ENCODE peak calls at places on chromosome 2, in five cellular contexts. One of them, this sample, is unnamed.

GRCh38 chr2:217707116-217707742 is 295.6 kb downstream of the TNS1 start:
- DNase-seq in mammary epithelial cell: peak; percentile 92
- DNase-seq in cardiac fibroblast: peak; percentile 38
- DNase-seq in kidney: no peak
- DNase-seq in GM06990: no peak
- DNase-seq in this sample: no peak

GRCh38 chr2:82023710-82024109 is 1719.2 kb upstream of the LRRTM1 start:
- DNase-seq in mammary epithelial cell: no peak
- DNase-seq in cardiac fibroblast: no peak
- DNase-seq in kidney: no peak
- DNase-seq in GM06990: no peak
- DNase-seq in this sample: no peak

GRCh38 chr2:26615336-26616031 is 25.7 kb downstream of the CIB4 start:
- DNase-seq in mammary epithelial cell: no peak
- DNase-seq in cardiac fibroblast: no peak
- DNase-seq in kidney: no peak
- DNase-seq in GM06990: no peak
- DNase-seq in this sample: no peak

GRCh38 chr2:213151437-213152064 is at the start of gene IKZF2:
- DNase-seq in mammary epithelial cell: peak; percentile 85
- DNase-seq in cardiac fibroblast: peak; percentile 90
- DNase-seq in kidney: peak; percentile 92
- DNase-seq in GM06990: peak; percentile 99
- DNase-seq in this sample: peak; percentile 72

GRCh38 chr2:32627441-32627900 is 379 bp upstream of the TTC27 start:
- DNase-seq in mammary epithelial cell: peak; percentile 21
- DNase-seq in cardiac fibroblast: peak; percentile 65
- DNase-seq in kidney: peak; percentile 75
- DNase-seq in GM06990: no peak
- DNase-seq in this sample: no peak

GRCh38 chr2:169709970-169710369 is 15.7 kb downstream of the PHOSPHO2 start:
- DNase-seq in mammary epithelial cell: no peak
- DNase-seq in cardiac fibroblast: no peak
- DNase-seq in kidney: no peak
- DNase-seq in GM06990: no peak
- DNase-seq in this sample: no peak

GRCh38 chr2:129936334-129936934 is 43.0 kb upstream of the RAB6C start:
- DNase-seq in mammary epithelial cell: no peak
- DNase-seq in cardiac fibroblast: no peak
- DNase-seq in kidney: no peak
- DNase-seq in GM06990: no peak
- DNase-seq in this sample: no peak

GRCh38 chr2:54013996-54014395 is 43.2 kb upstream of the PSME4 start:
- DNase-seq in mammary epithelial cell: no peak
- DNase-seq in cardiac fibroblast: no peak
- DNase-seq in kidney: no peak
- DNase-seq in GM06990: no peak
- DNase-seq in this sample: no peak

GRCh38 chr2:85861180-85861579 is 27.6 kb downstream of the ST3GAL5 start:
- DNase-seq in mammary epithelial cell: no peak
- DNase-seq in cardiac fibroblast: no peak
- DNase-seq in kidney: no peak
- DNase-seq in GM06990: peak; percentile 55
- DNase-seq in this sample: no peak

GRCh38 chr2:180647206-180647605 is 333.2 kb upstream of the UBE2E3 start:
- DNase-seq in mammary epithelial cell: no peak
- DNase-seq in cardiac fibroblast: no peak
- DNase-seq in kidney: no peak
- DNase-seq in GM06990: no peak
- DNase-seq in this sample: no peak

GRCh38 chr2:102460467-102460866 is 12.6 kb upstream of the SLC9A4 start:
- DNase-seq in mammary epithelial cell: no peak
- DNase-seq in cardiac fibroblast: peak; percentile 10
- DNase-seq in kidney: no peak
- DNase-seq in GM06990: no peak
- DNase-seq in this sample: no peak

GRCh38 chr2:213455316-213456008 is 171.2 kb downstream of the SPAG16 start:
- DNase-seq in mammary epithelial cell: no peak
- DNase-seq in cardiac fibroblast: no peak
- DNase-seq in kidney: peak; percentile 44
- DNase-seq in GM06990: no peak
- DNase-seq in this sample: no peak

GRCh38 chr2:193963472-193964119 is 1693.4 kb upstream of the SLC39A10 start:
- DNase-seq in mammary epithelial cell: peak; percentile 37
- DNase-seq in cardiac fibroblast: peak; percentile 88
- DNase-seq in kidney: no peak
- DNase-seq in GM06990: no peak
- DNase-seq in this sample: no peak

GRCh38 chr2:236758406-236758805 is 188.8 kb downstream of the ACKR3 start:
- DNase-seq in mammary epithelial cell: no peak
- DNase-seq in cardiac fibroblast: no peak
- DNase-seq in kidney: no peak
- DNase-seq in GM06990: no peak
- DNase-seq in this sample: no peak

GRCh38 chr2:24494415-24494814 is 3.4 kb downstream of the NCOA1 start:
- DNase-seq in mammary epithelial cell: no peak
- DNase-seq in cardiac fibroblast: no peak
- DNase-seq in kidney: no peak
- DNase-seq in GM06990: no peak
- DNase-seq in this sample: no peak
- H3K4me3 ChIP-seq in mammary epithelial cell: no peak overlapping the region
- H3K4me3 ChIP-seq in cardiac fibroblast: no peak overlapping the region
- H3K4me3 ChIP-seq in kidney: no peak overlapping the region
- H3K4me3 ChIP-seq in GM06990: no peak overlapping the region
- H3K4me3 ChIP-seq in this sample: no peak overlapping the region

DNA sequence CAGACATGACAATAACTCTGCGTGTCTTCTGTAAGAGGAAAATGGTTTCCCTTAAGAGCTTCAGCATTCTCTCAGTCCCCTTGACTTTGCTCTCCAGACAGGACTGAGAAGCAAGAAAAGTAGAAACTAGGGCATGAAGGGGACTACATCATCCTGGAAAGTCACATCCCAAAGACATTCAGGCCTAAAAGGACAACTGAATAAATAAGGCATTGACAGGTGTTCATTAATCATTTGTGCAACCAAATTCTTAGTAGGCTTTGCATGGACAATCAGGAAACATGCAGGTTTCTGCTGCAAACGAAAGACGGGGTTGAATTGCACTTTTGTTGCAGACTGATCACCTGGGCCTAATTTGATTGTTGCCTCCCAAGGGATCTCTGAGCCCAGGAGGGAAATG is 1.2 kb upstream of the SGPP2 start:
- DNase-seq in mammary epithelial cell: no peak
- DNase-seq in cardiac fibroblast: no peak
- DNase-seq in kidney: no peak
- DNase-seq in GM06990: no peak
- DNase-seq in this sample: no peak
- H3K4me3 ChIP-seq in mammary epithelial cell: no peak overlapping the region
- H3K4me3 ChIP-seq in cardiac fibroblast: no peak overlapping the region
- H3K4me3 ChIP-seq in kidney: no peak overlapping the region
- H3K4me3 ChIP-seq in GM06990: peak overlapping the region; percentile 82
- H3K4me3 ChIP-seq in this sample: no peak overlapping the region

DNA sequence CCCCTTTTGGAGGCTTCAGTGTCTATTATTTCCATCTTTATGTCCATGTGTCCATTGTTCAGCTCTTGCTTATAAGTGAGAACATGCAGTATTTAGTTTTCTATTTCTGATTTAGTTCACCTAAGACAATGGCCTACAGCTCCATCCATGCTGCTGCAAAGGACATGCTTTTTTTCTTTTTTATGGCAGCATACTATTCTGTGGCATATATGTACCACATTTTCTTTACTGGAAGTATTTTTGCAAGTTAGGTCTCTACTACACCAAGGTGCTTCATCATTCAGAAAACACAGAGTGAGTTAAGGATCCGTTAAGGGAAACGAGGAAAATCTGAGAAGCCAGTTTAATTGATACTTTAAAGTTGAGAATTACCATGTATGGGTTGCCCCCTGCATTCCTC is 297.2 kb downstream of the CDCA7 start:
- DNase-seq in mammary epithelial cell: no peak
- DNase-seq in cardiac fibroblast: no peak
- DNase-seq in kidney: no peak
- DNase-seq in GM06990: no peak
- DNase-seq in this sample: no peak
- H3K4me3 ChIP-seq in mammary epithelial cell: no peak overlapping the region
- H3K4me3 ChIP-seq in cardiac fibroblast: no peak overlapping the region
- H3K4me3 ChIP-seq in kidney: no peak overlapping the region
- H3K4me3 ChIP-seq in GM06990: no peak overlapping the region
- H3K4me3 ChIP-seq in this sample: no peak overlapping the region

GRCh38 chr2:199772693-199772976 is 78.4 kb downstream of the FTCDNL1 start:
- DNase-seq in mammary epithelial cell: no peak
- DNase-seq in cardiac fibroblast: no peak
- DNase-seq in kidney: no peak
- DNase-seq in GM06990: no peak
- DNase-seq in this sample: no peak

GRCh38 chr2:199777315-199777714 is 73.7 kb downstream of the FTCDNL1 start:
- DNase-seq in mammary epithelial cell: no peak
- DNase-seq in cardiac fibroblast: no peak
- DNase-seq in kidney: no peak
- DNase-seq in GM06990: no peak
- DNase-seq in this sample: no peak

GRCh38 chr2:199778655-199779054 is 72.3 kb downstream of the FTCDNL1 start:
- DNase-seq in mammary epithelial cell: no peak
- DNase-seq in cardiac fibroblast: no peak
- DNase-seq in kidney: no peak
- DNase-seq in GM06990: no peak
- DNase-seq in this sample: no peak

GRCh38 chr2:199771948-199772692 is 78.9 kb downstream of the FTCDNL1 start:
- DNase-seq in mammary epithelial cell: peak; percentile 4
- DNase-seq in cardiac fibroblast: no peak
- DNase-seq in kidney: no peak
- DNase-seq in GM06990: no peak
- DNase-seq in this sample: no peak

GRCh38 chr2:199775297-199775696 is 75.7 kb downstream of the FTCDNL1 start:
- DNase-seq in mammary epithelial cell: no peak
- DNase-seq in cardiac fibroblast: peak; percentile 5
- DNase-seq in kidney: no peak
- DNase-seq in GM06990: no peak
- DNase-seq in this sample: no peak
- H3K4me3 ChIP-seq in mammary epithelial cell: no peak overlapping the region
- H3K4me3 ChIP-seq in cardiac fibroblast: no peak overlapping the region
- H3K4me3 ChIP-seq in kidney: no peak overlapping the region
- H3K4me3 ChIP-seq in GM06990: no peak overlapping the region
- H3K4me3 ChIP-seq in this sample: no peak overlapping the region

DNA sequence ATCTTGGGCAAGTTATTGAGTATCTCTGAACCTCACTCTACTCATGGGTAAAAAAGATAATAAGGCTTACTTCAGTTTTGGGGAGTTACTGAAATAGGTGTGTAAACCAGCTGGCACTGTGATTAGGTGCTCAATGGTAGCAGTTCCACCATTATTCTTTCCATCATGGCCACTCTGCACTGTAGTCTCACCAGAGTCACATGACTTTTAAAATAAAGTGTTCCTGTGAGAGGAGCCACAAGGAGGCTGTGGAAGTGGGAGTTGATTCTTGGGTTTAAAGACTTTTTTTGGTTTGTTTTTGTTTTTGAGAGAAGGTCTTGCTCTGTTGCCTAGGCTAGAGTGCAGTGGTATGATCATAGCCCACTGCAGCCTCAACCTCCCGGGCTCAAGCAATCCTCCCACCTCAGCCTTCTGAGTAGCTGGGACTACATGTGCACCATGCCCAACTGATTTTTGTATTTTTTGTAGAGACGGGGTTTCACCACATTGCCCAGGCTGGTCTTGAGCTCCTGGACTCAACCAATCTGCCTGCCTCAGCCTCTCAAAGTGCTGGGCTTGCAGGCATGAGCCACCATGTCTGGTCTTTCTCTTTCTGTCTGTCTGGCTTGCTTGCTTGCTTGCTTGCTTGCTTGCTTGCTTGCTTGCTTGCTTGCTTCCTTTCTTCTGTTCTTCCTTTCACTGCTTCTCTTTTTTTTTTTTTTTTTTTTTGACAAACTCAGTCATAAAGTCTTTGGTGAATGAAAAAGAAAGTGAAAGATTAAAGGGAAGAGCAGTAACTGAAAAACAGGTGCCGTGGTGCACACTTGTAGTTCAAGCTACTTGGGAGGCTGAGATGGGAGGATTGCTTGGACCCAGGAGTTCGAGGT is 21.2 kb upstream of the ACVR1 start:
- DNase-seq in mammary epithelial cell: no peak
- DNase-seq in cardiac fibroblast: no peak
- DNase-seq in kidney: no peak
- DNase-seq in GM06990: peak; percentile 31
- DNase-seq in this sample: peak; percentile 69
- H3K4me3 ChIP-seq in mammary epithelial cell: no peak overlapping the region
- H3K4me3 ChIP-seq in cardiac fibroblast: no peak overlapping the region
- H3K4me3 ChIP-seq in kidney: no peak overlapping the region
- H3K4me3 ChIP-seq in GM06990: no peak overlapping the region
- H3K4me3 ChIP-seq in this sample: no peak overlapping the region

DNA sequence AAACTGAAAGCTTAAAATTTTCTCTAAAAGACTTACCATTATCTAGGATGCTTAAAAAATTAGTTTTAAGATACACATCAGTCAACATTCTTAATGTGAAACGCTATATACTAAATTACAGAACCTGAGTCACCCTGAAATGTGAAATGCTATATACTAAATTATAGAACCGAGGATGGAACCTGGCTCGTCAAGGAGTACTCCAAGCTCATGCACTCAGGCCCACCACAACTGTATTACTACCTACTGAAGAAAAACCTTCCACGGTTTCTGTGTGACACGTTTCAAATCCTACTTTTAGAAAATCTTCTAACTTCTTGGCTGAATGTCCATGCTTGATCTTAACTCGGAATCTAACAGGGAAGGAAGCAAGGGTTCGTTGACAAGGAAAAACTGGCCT is 1.5 kb downstream of the PRKD3 start:
- DNase-seq in mammary epithelial cell: peak; percentile 23
- DNase-seq in cardiac fibroblast: peak; percentile 36
- DNase-seq in kidney: no peak
- DNase-seq in GM06990: no peak
- DNase-seq in this sample: no peak
- H3K4me3 ChIP-seq in mammary epithelial cell: peak overlapping the region; percentile 67
- H3K4me3 ChIP-seq in cardiac fibroblast: peak overlapping the region; percentile 67
- H3K4me3 ChIP-seq in kidney: peak overlapping the region; percentile 81
- H3K4me3 ChIP-seq in GM06990: peak overlapping the region; percentile 67
- H3K4me3 ChIP-seq in this sample: peak overlapping the region; percentile 85

GRCh38 chr2:70118798-70119454 is 31.6 kb downstream of the PCBP1 start:
- DNase-seq in mammary epithelial cell: no peak
- DNase-seq in cardiac fibroblast: no peak
- DNase-seq in kidney: peak; percentile 29
- DNase-seq in GM06990: no peak
- DNase-seq in this sample: no peak
- H3K4me3 ChIP-seq in mammary epithelial cell: no peak overlapping the region
- H3K4me3 ChIP-seq in cardiac fibroblast: no peak overlapping the region
- H3K4me3 ChIP-seq in kidney: no peak overlapping the region
- H3K4me3 ChIP-seq in GM06990: no peak overlapping the region
- H3K4me3 ChIP-seq in this sample: no peak overlapping the region

DNA sequence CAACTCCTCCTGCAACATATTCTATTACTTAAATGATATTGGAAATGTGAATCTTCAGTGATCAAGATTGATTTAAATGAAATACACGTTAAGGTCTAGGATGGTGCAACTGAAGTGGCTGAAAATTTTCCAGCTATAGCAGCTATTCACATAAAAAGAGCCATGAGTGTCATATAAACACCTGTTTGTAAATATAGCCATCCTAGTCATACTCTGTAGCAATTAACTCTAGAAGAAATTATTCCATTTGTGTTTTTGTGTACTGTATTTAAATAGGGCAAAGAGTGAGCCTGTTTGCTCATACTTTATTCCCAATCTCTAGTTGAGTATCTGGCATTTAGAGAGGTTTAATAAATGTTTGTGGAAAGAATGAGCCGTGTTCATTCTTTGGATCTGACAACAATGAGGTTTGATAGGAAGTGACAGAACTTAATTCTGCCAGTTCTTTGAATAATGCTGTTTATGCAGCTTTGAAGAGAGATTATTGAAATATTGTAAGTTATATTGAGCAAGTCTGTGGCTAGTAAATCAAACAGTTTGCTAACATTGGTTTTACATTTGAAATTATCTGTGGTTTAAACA is 49.7 kb downstream of the BABAM2 start:
- DNase-seq in mammary epithelial cell: no peak
- DNase-seq in cardiac fibroblast: no peak
- DNase-seq in kidney: no peak
- DNase-seq in GM06990: no peak
- DNase-seq in this sample: no peak
- H3K4me3 ChIP-seq in mammary epithelial cell: no peak overlapping the region
- H3K4me3 ChIP-seq in cardiac fibroblast: no peak overlapping the region
- H3K4me3 ChIP-seq in kidney: no peak overlapping the region
- H3K4me3 ChIP-seq in GM06990: no peak overlapping the region
- H3K4me3 ChIP-seq in this sample: no peak overlapping the region

This sample was measured in CD4-positive, alpha-beta memory T cell.